ENCODE peak calls at places on chromosomes 1 and 21, in four cellular contexts. V, O, P and L are unnamed samples.

GRCh38 chr1:53628286-53628955 is 110.5 kb downstream of the GLIS1 start:
- DNase-seq in V (no peak), O (no peak), P (no peak), L (no peak)

GRCh38 chr1:31742462-31743212 is 21.5 kb downstream of the ADGRB2 start:
- DNase-seq in V (no peak), O (peak; percentile 58), P (peak; percentile 86), L (no peak)

GRCh38 chr1:16498573-16499359 is 15.3 kb downstream of the RNU1-1 start:
- DNase-seq in V (peak; percentile 79), O (peak; percentile 95), P (peak; percentile 98), L (peak; percentile 32)

GRCh38 chr1:205375816-205376545 is 19.3 kb upstream of the KLHDC8A start:
- DNase-seq in V (peak; percentile 33), O (peak; percentile 30), P (peak; percentile 25), L (no peak)

GRCh38 chr1:160781129-160781808 is 14.7 kb upstream of the LY9 start:
- DNase-seq in V (no peak), O (no peak), P (no peak), L (no peak)

GRCh38 chr1:236979149-236979890 is 24.9 kb downstream of the MT1HL1 start:
- DNase-seq in V (no peak), O (no peak), P (no peak), L (no peak)

GRCh38 chr21:42056468-42056867 is 14.6 kb upstream of the UMODL1 start:
- DNase-seq in V (no peak), O (no peak), P (no peak), L (no peak)

GRCh38 chr1:88001460-88001859 is 672.8 kb downstream of the LMO4 start:
- DNase-seq in V (peak; percentile 2), O (no peak), P (no peak), L (no peak)

GRCh38 chr21:29181799-29182470 is 51.5 kb downstream of the MAP3K7CL start:
- DNase-seq in V (peak; percentile 40), O (no peak), P (no peak), L (no peak)

GRCh38 chr1:4585216-4585615 is 69.2 kb upstream of the AJAP1 start:
- DNase-seq in V (no peak), O (peak; percentile 26), P (peak; percentile 74), L (no peak)

GRCh38 chr1:6270432-6270831 is 9.5 kb upstream of the GPR153 start:
- DNase-seq in V (no peak), O (no peak), P (no peak), L (no peak)

GRCh38 chr1:13965770-13966398 is 265.9 kb downstream of the PRDM2 start:
- DNase-seq in V (peak; percentile 23), O (peak; percentile 74), P (peak; percentile 61), L (no peak)

GRCh38 chr1:52365091-52365745 is 787 bp downstream of the CC2D1B start:
- DNase-seq in V (no peak), O (peak; percentile 26), P (peak; percentile 78), L (no peak)

GRCh38 chr1:3858231-3858981 is 1.1 kb downstream of the DFFB start:
- DNase-seq in V (peak; percentile 22), O (no peak), P (peak; percentile 24), L (no peak)

GRCh38 chr1:206770531-206771352 is at the start of gene IL19:
- DNase-seq in V (no peak), O (no peak), P (no peak), L (no peak)

GRCh38 chr1:223713546-223714420 is 1.4 kb downstream of the CAPN2 start:
- DNase-seq in V (no peak), O (no peak), P (peak; percentile 41), L (no peak)

GRCh38 chr1:17601643-17602382 is 62.3 kb downstream of the ARHGEF10L start:
- DNase-seq in V (no peak), O (peak; percentile 54), P (peak; percentile 28), L (no peak)

GRCh38 chr21:44436958-44437357 is 18.4 kb upstream of the LRRC3 start:
- DNase-seq in V (no peak), O (no peak), P (no peak), L (no peak)

GRCh38 chr1:22886211-22886610 is 86.5 kb downstream of the LACTBL1 start:
- DNase-seq in V (no peak), O (no peak), P (no peak), L (no peak)

GRCh38 chr1:202798260-202798659 is 10.0 kb downstream of the KDM5B start:
- DNase-seq in V (no peak), O (no peak), P (no peak), L (no peak)

DNA sequence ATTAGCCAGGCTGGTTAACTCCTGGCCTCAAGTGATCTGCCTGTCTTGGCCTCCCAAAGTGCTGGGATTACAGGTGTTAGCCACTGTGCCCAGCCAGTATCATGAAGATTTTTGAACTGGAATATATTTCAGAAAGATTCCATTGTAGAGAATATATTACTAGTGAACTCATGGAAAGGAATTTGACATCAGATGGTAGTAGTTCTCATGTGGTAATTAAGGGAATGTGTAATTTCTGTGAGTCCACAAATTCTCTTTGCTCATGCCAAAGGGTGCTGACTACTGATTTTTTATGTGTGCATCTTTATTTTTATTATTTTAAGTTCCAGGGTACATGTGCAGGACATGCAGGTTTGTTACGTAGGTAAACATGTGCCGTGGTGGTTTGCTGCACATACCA is 10.4 kb downstream of the DTL start:
- DNase-seq in V (no peak), O (no peak), P (no peak), L (no peak)
- TF ChIP-seq ETV6 in V (no peak), O (no peak), P (no peak), L (no peak)

GRCh38 chr1:215631489-215631888 is 64.4 kb downstream of the KCTD3 start:
- DNase-seq in V (no peak), O (no peak), P (no peak), L (no peak)
- TF ChIP-seq ETV6 in V (no peak), O (no peak), P (no peak), L (no peak)

DNA sequence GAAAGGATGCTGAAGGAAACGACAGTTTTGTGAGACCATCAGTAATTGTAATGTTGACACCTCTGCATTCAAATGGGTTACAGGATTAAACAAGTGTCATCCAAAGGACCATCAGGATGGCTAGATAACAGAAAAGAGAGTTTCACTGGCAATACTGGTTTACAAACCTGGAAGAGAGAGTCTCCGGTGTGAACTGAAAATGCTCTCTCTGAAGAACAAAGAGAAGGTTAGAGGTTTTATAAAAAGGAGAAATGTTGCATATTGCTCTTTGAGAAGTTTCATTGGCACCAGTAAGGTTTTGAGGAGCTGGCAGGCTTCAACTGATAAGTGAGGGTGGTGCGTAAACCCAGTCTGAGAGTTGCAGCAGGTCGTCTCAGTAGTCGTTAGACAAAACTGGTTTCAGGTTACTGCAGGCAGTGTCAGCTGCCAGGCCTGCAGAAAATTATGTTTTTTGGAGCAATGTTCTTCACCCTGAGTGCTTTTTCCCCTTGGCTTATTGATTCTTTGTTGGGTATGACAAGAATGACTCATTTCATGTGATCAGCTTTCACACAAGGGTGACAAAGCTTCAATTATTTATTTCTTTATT is 42.2 kb downstream of the KCNK1 start:
- DNase-seq in V (no peak), O (no peak), P (no peak), L (no peak)
- TF ChIP-seq ETV6 in V (no peak), O (no peak), P (no peak), L (no peak)

GRCh38 chr1:93605812-93606512 is 75.7 kb downstream of the BCAR3 start:
- DNase-seq in V (no peak), O (no peak), P (no peak), L (no peak)
- TF ChIP-seq ETV6 in V (no peak), O (no peak), P (no peak), L (no peak)

GRCh38 chr1:208895171-208895570 is 651.0 kb upstream of the PLXNA2 start:
- DNase-seq in V (no peak), O (no peak), P (no peak), L (no peak)

GRCh38 chr1:208896768-208897167 is 652.6 kb upstream of the PLXNA2 start:
- DNase-seq in V (no peak), O (no peak), P (no peak), L (no peak)

GRCh38 chr1:208895820-208896219 is 651.6 kb upstream of the PLXNA2 start:
- DNase-seq in V (no peak), O (no peak), P (no peak), L (no peak)

GRCh38 chr1:208899438-208899837 is 655.3 kb upstream of the PLXNA2 start:
- DNase-seq in V (no peak), O (no peak), P (no peak), L (no peak)
- TF ChIP-seq ETV6 in V (no peak), O (no peak), P (no peak), L (no peak)